ENCODE peak calls at places on chromosomes 7 and 10, in six cellular contexts. F is CD8-positive, alpha-beta T cell; M is progenitor cell of endocrine pancreas; E is Calu3; S is tibial artery; X is colonic mucosa. O is an unnamed sample.

GRCh38 chr7:73992104-73992562 is 35.8 kb upstream of the ELN start:
- DNase-seq in F (no peak), M (no peak), E (no peak), S (peak), X (no peak), O (no peak)

GRCh38 chr7:110442386-110442837 is 648.5 kb upstream of the LRRN3 start:
- DNase-seq in F (no peak), M (no peak), E (peak), S (no peak), X (peak), O (no peak)

GRCh38 chr10:75398630-75399460 is 2.7 kb downstream of the ZNF503 start:
- DNase-seq in F (no peak), M (no peak), E (no peak), S (no peak), X (peak), O (no peak)

GRCh38 chr10:8294779-8295178 is 240.3 kb downstream of the GATA3 start:
- DNase-seq in F (no peak), M (no peak), E (no peak), S (no peak), X (no peak), O (no peak)

GRCh38 chr7:128422856-128423255 is 13.1 kb upstream of the IMPDH1 start:
- DNase-seq in F (no peak), M (no peak), E (no peak), S (no peak), X (no peak), O (no peak)

GRCh38 chr10:71727429-71728217 is 8.0 kb upstream of the C10orf105 start:
- DNase-seq in F (peak), M (no peak), E (peak), S (peak), X (peak), O (no peak)

GRCh38 chr7:118072893-118073674 is 110.9 kb upstream of the LSM8 start:
- DNase-seq in F (no peak), M (no peak), E (no peak), S (no peak), X (no peak), O (no peak)

GRCh38 chr7:64655811-64656210 is 10.1 kb upstream of the ZNF107 start:
- DNase-seq in F (peak), M (no peak), E (no peak), S (no peak), X (no peak), O (no peak)

GRCh38 chr7:48090095-48090805 is 1.2 kb downstream of the UPP1 start:
- DNase-seq in F (peak), M (no peak), E (peak), S (no peak), X (peak), O (no peak)

GRCh38 chr7:154680894-154681659 is 321.8 kb downstream of the PAXIP1 start:
- DNase-seq in F (no peak), M (no peak), E (no peak), S (no peak), X (no peak), O (no peak)
- TF ChIP-seq CTCF in F (no peak), M (no peak), E (no peak), S (no peak), X (no peak), O (no peak)

DNA sequence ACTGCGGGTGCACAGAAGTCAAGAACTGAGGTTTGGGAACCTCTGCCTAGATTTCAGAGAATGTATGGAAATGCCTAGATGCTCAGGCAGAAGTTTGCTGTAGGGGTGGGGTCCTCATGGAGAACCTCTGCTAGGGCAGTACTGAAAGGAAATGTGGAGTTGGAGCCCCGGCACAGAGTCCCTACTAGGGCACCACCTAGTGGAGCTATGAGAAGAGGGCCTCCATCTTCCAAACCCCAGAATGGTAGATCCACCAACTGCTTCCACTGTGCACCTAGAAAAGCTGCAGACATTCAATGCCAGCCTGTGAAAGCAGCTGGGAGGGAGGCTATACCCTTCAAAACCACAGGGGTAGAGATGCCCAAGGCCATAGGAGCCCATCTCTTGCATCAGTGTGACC is 1336.0 kb upstream of the CELF2 start:
- DNase-seq in F (no peak), M (no peak), E (no peak), S (no peak), X (no peak), O (no peak)
- TF ChIP-seq CTCF in F (no peak), M (no peak), E (no peak), S (no peak), X (no peak), O (no peak)

GRCh38 chr10:124387078-124387874 is 31.4 kb downstream of the OAT start:
- DNase-seq in F (no peak), M (no peak), E (peak), S (peak), X (no peak), O (no peak)
- TF ChIP-seq CTCF in F (no peak), M (no peak), E (no peak), S (no peak), X (no peak), O (no peak)

DNA sequence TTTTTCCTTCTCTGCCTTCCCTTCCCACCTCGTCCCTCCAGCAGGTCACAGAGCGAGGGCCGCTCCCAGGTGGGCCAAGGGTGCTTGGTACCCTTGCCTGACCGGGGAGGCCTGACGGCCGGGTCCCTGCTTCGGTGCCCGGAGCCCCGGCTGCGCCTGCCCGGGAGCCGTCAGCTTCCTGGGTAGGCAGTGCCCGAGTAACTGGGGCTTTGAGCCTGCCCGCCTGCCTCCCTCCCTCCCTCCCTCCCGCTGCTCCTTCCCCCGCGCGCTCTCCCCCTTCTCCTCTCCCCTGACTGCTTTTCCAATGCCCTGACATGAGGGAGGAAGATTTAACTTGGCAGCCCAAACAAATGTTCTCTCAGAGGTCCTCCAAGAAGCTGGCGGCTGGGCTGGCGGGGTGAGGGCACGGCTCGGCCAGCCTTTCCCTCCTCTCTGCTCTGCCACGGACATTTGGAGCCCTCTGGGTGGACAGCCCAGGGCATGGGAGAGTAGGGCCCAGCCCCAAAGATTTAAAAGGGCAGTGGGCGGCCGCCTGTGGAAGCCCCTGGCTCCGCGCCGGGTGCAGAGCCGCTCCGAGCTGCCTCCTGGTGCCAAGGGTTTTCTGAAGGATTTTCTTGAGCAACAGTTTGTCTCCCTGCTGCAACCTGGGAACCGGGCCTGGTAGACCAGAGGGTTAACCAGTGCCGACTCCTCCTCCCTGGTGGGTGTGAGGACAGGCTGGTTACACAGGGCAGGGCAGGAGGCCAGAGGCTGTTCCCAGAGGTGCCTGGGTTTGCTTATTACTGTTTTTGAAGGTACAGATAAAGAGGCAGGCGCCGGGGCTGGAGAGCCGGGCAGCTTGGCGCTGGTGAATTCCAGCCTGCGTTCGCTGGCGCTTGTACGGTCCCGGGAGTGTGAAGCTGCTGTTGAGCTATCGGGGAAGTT is 2.1 kb downstream of the ZMIZ1 start:
- DNase-seq in F (no peak), M (peak), E (peak), S (peak), X (peak), O (no peak)
- TF ChIP-seq CTCF in F (no peak), M (no peak), E (no peak), S (no peak), X (no peak), O (no peak)

GRCh38 chr10:81177651-81178244 is 640.0 kb downstream of the SH2D4B start:
- DNase-seq in F (no peak), M (no peak), E (no peak), S (no peak), X (no peak), O (no peak)

GRCh38 chr10:81179324-81179723 is 641.6 kb downstream of the SH2D4B start:
- DNase-seq in F (no peak), M (no peak), E (no peak), S (no peak), X (no peak), O (no peak)

GRCh38 chr10:81182296-81182695 is 644.6 kb downstream of the SH2D4B start:
- DNase-seq in F (no peak), M (no peak), E (no peak), S (no peak), X (no peak), O (no peak)

GRCh38 chr10:81179805-81180452 is 642.2 kb downstream of the SH2D4B start:
- DNase-seq in F (no peak), M (no peak), E (peak), S (no peak), X (peak), O (no peak)
- TF ChIP-seq CTCF in F (no peak), M (peak), E (peak), S (no peak), X (peak), O (peak)

GRCh38 chr7:142671506-142671905 is 77.8 kb upstream of the PRSS1 start:
- DNase-seq in F (no peak), M (no peak), E (no peak), S (no peak), X (no peak), O (no peak)

GRCh38 chr7:142668495-142668894 is 80.8 kb upstream of the PRSS1 start:
- DNase-seq in F (no peak), M (no peak), E (no peak), S (no peak), X (no peak), O (no peak)

GRCh38 chr7:142670504-142670903 is 78.8 kb upstream of the PRSS1 start:
- DNase-seq in F (no peak), M (no peak), E (no peak), S (no peak), X (no peak), O (no peak)

DNA sequence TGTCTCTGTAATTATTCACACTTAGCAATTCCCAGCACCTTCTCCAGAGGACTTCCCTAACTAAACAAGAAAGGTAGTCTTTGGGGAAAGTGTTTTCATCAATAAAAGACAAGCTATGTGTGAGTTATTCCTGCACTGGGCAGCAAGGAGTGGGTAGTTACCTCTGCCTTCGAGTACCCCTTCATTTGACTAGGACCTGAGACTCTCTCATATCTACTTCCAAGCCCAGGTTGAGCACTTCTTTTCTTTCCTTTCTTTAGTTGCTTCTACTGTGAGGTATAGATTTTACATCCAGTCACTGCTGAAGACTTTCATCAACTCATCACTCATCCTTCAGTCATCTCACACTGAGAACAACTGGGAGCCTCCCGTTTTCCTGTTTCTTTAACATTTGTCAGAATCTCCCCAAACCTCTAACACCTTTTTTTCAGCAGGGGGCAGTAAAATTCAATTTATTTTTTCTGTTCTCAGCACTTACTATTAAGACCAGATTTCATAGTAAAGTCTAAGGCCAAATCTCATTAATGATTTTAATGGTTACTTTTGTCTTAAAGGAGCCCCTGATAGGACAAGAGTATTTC is 80.1 kb upstream of the PRSS1 start:
- DNase-seq in F (no peak), M (no peak), E (no peak), S (no peak), X (no peak), O (no peak)
- TF ChIP-seq CTCF in F (peak), M (peak), E (no peak), S (peak), X (no peak), O (peak)

GRCh38 chr10:34156781-34157425 is 658.2 kb downstream of the PARD3 start:
- DNase-seq in F (no peak), M (no peak), E (no peak), S (no peak), X (no peak), O (no peak)
- TF ChIP-seq CTCF in F (no peak), M (no peak), E (no peak), S (no peak), X (no peak), O (no peak)

GRCh38 chr7:151599401-151600227 is 79.9 kb upstream of the RHEB start:
- DNase-seq in F (no peak), M (no peak), E (peak), S (peak), X (no peak), O (no peak)
- TF ChIP-seq CTCF in F (no peak), M (no peak), E (no peak), S (no peak), X (no peak), O (no peak)

GRCh38 chr7:49255061-49255460 is 330.7 kb downstream of the CDC14C start:
- DNase-seq in F (no peak), M (no peak), E (no peak), S (no peak), X (no peak), O (no peak)
- TF ChIP-seq CTCF in F (no peak), M (no peak), E (no peak), S (no peak), X (no peak), O (no peak)

DNA sequence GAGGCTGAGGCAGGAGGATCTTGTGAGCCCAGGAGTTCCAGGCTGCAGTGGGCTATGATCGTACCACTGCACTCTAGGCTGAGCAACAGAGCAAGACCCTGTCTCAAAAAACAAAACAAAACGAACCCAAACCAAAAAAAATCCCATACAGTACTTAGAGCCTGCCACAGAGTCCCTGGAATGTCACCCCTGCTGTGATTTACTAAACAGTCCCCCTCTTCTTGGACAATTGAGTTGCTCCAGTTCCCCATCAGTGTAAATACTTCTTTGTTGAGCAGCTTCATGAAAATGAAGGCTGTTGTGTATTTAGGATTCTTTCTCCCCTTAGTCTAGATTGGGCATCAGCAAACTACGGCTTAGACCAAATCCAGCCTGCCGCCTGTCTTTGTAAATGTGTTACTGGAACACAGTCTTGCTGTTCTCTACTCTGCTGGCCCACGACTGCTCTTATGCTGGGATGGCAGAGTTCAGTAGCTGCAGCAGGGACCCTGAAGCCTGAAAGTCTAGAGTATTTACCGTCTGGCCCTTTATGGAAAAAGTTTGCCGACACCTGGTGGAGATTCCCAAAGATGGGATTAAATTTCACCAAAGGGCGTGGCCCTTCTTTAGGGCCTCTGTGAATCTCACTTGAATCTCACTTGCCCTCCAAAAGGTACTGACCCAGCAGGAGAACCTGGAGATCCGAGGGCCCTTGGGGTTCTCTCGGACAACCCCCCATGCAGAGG is 57.8 kb downstream of the PALD1 start:
- DNase-seq in F (no peak), M (no peak), E (no peak), S (no peak), X (no peak), O (no peak)
- TF ChIP-seq CTCF in F (no peak), M (no peak), E (no peak), S (no peak), X (no peak), O (no peak)

O was measured in D721Med.